ENCODE peak calls at places on chromosome 22, in seven cellular contexts. B is Peyer's patch, S is heart left ventricle, C is PC-3, Q is astrocyte of the spinal cord, R is heart right ventricle, P is GM23248. E is an unnamed sample.

GRCh38 chr22:39443416-39443815 is 13.4 kb upstream of the MGAT3 start:
- DNase-seq in B (no peak), S (no peak), C (no peak), Q (no peak), R (no peak), P (no peak), E (no peak)

GRCh38 chr22:37898441-37899181 is 7.5 kb upstream of the MICALL1 start:
- DNase-seq in B (no peak), S (no peak), C (no peak), Q (peak), R (no peak), P (no peak), E (no peak)

GRCh38 chr22:33659423-33659822 is 260.9 kb downstream of the LARGE1 start:
- DNase-seq in B (no peak), S (no peak), C (no peak), Q (no peak), R (peak), P (peak), E (no peak)

GRCh38 chr22:47446821-47447810 is 684.7 kb downstream of the TBC1D22A start:
- DNase-seq in B (peak), S (no peak), C (no peak), Q (no peak), R (no peak), P (no peak), E (no peak)

GRCh38 chr22:29480512-29481264 is 670 bp downstream of the NEFH start:
- DNase-seq in B (no peak), S (no peak), C (no peak), Q (peak), R (no peak), P (peak), E (peak)

GRCh38 chr22:27676545-27677188 is 124.9 kb downstream of the MN1 start:
- DNase-seq in B (no peak), S (no peak), C (no peak), Q (peak), R (no peak), P (no peak), E (no peak)

GRCh38 chr22:29219881-29220670 is 14.4 kb downstream of the EMID1 start:
- DNase-seq in B (no peak), S (no peak), C (peak), Q (no peak), R (no peak), P (no peak), E (no peak)

GRCh38 chr22:26616650-26617049 is 1.2 kb downstream of the CRYBB1 start:
- DNase-seq in B (no peak), S (no peak), C (no peak), Q (no peak), R (no peak), P (no peak), E (peak)

GRCh38 chr22:38177926-38178604 is 3.6 kb downstream of the PLA2G6 start:
- DNase-seq in B (peak), S (peak), C (peak), Q (peak), R (no peak), P (peak), E (peak)

GRCh38 chr22:40556641-40557040 is 79.9 kb downstream of the MRTFA start:
- DNase-seq in B (no peak), S (no peak), C (no peak), Q (no peak), R (no peak), P (no peak), E (no peak)

GRCh38 chr22:28817919-28818859 is 17.8 kb upstream of the XBP1 start:
- DNase-seq in B (peak), S (peak), C (peak), Q (no peak), R (peak), P (no peak), E (no peak)

GRCh38 chr22:38226853-38227649 is 25.3 kb downstream of the MAFF start:
- DNase-seq in B (no peak), S (no peak), C (no peak), Q (no peak), R (no peak), P (no peak), E (no peak)

GRCh38 chr22:35301370-35301874 is 1.7 kb downstream of the TOM1 start:
- DNase-seq in B (peak), S (peak), C (peak), Q (peak), R (no peak), P (peak), E (no peak)
- H3K4me3 ChIP-seq in B (no peak), S (peak), C (peak), Q (no peak), R (no peak), P (peak), E (no peak)

GRCh38 chr22:44312766-44313165 is at the start of gene SHISAL1:
- DNase-seq in B (no peak), S (no peak), C (peak), Q (peak), R (no peak), P (peak), E (no peak)
- H3K4me3 ChIP-seq in B (no peak), S (no peak), C (no peak), Q (no peak), R (no peak), P (no peak), E (no peak)

GRCh38 chr22:24338701-24339451 is 68.2 kb downstream of the SPECC1L start:
- DNase-seq in B (no peak), S (peak), C (no peak), Q (peak), R (peak), P (peak), E (peak)
- H3K4me3 ChIP-seq in B (no peak), S (no peak), C (no peak), Q (peak), R (no peak), P (peak), E (no peak)

GRCh38 chr22:45684752-45685359 is 13.2 kb downstream of the ATXN10 start:
- DNase-seq in B (no peak), S (no peak), C (no peak), Q (no peak), R (no peak), P (no peak), E (no peak)

GRCh38 chr22:45682069-45682468 is 10.4 kb downstream of the ATXN10 start:
- DNase-seq in B (no peak), S (no peak), C (peak), Q (no peak), R (no peak), P (no peak), E (no peak)

GRCh38 chr22:45683248-45683647 is 11.6 kb downstream of the ATXN10 start:
- DNase-seq in B (no peak), S (no peak), C (no peak), Q (no peak), R (no peak), P (no peak), E (no peak)

GRCh38 chr22:45684169-45684568 is 12.5 kb downstream of the ATXN10 start:
- DNase-seq in B (no peak), S (no peak), C (peak), Q (peak), R (no peak), P (no peak), E (no peak)

GRCh38 chr22:45683680-45684079 is 12.0 kb downstream of the ATXN10 start:
- DNase-seq in B (no peak), S (no peak), C (no peak), Q (no peak), R (no peak), P (no peak), E (no peak)
- H3K4me3 ChIP-seq in B (no peak), S (no peak), C (no peak), Q (no peak), R (no peak), P (no peak), E (no peak)

DNA sequence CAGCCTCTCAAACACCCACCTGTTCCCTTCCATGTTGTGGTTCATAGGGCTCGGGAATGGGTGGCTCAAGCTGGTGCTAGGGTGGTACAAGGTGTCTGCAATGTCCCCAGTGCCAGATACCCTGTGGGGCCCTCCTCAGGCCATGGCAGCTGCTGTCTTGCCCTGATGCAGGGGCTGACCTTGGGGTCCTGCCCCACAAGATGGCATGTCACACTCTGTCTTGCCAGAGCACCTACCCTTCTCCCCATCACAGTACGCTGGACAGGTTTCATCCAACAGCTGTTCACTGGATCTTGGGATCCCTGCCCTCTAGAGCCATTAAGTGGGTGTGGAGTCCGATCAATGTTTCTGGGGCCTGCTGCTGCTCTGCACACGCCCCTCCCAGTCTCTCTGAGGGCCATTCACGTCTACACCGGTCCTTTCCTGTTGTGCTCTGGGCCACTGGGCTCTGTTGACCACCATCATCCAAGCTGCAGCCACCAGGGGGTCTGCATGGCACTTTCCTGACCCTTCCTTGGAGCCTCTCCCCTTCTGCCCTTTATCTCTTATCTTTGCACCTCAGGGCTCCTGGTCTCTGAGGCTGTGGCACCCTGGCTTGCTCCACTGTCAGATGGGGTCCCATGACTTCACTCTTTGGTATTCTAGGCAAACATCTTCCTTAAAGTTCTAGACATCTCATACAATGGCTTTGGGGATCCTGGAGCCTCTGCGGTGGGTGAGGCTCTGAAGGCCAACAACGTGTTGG is 7.1 kb downstream of the LRRC74B start:
- DNase-seq in B (no peak), S (peak), C (no peak), Q (no peak), R (no peak), P (no peak), E (no peak)
- H3K4me3 ChIP-seq in B (no peak), S (no peak), C (no peak), Q (no peak), R (no peak), P (no peak), E (no peak)

DNA sequence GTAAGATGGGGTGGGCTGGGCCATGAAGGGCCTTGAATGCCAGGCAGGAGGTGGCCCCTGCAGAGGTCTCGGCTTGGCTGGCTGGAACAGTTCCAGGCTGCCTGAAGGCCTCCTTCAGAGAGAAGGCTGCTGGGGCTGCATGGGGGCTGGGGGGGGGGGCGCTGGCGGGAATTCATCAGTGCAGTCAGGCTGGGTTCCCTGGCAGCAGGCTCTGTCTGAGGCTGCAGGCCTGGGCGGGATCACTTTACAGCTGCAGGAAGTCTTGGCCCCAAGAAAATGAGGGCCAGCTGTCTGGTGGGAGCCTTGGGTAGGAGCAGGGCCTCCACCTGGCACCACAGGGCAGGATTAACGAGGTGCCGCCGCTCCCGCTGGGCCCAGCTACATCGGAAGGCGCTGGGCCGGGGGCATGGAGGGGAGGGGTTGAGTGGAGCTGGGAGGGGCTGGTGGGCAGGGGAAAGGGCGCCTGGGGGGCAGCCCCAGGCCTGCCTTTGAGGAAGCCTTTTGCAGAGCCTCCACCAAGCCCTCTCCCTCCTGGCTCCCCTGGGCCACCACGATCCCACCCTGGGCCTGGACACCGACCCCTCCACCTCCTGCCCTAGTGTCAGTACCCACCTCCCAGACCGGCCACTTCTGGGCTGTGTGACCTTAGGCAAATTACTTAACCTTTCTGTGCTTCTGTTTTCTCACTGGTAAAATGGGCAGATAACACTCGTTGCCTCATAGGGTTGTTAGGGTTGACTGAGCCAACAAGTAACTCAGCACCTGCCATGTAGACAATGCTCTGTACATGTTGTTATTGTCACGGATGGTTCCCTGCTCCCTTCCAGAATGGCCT is 31.0 kb upstream of the HMOX1 start:
- DNase-seq in B (no peak), S (no peak), C (no peak), Q (peak), R (no peak), P (peak), E (peak)
- H3K4me3 ChIP-seq in B (no peak), S (no peak), C (no peak), Q (no peak), R (no peak), P (peak), E (no peak)

E was measured in neural progenitor cell.